ENCODE peak calls at places on chromosomes 1 and 21, in nine cellular contexts. B is ovary, P is lower leg skin, X is LoVo, K is posterior cingulate gyrus, O is GM04503, D is KG1, Q is globus pallidus, F is AG08395. A is an unnamed sample.

GRCh38 chr1:100539836-100540536 is 2.0 kb downstream of the GPR88 start:
- DNase-seq in B (no peak), P (no peak), X (no peak), K (peak), O (no peak), D (no peak), Q (no peak), F (peak), A (no peak)

GRCh38 chr1:92461364-92462097 is 25.2 kb downstream of the GFI1 start:
- DNase-seq in B (no peak), P (no peak), X (no peak), K (no peak), O (no peak), D (peak), Q (no peak), F (no peak), A (no peak)

GRCh38 chr1:30652151-30652915 is 71.1 kb downstream of the MATN1 start:
- DNase-seq in B (no peak), P (no peak), X (no peak), K (peak), O (no peak), D (no peak), Q (no peak), F (no peak), A (no peak)

GRCh38 chr1:199978408-199978940 is 49.0 kb upstream of the NR5A2 start:
- DNase-seq in B (no peak), P (no peak), X (no peak), K (no peak), O (no peak), D (no peak), Q (no peak), F (no peak), A (no peak)

GRCh38 chr1:74731399-74732052 is 1.3 kb downstream of the CRYZ start:
- DNase-seq in B (no peak), P (no peak), X (peak), K (no peak), O (no peak), D (no peak), Q (no peak), F (no peak), A (peak)

GRCh38 chr1:59638172-59638800 is 176.5 kb upstream of the HOOK1 start:
- DNase-seq in B (no peak), P (no peak), X (no peak), K (no peak), O (peak), D (no peak), Q (peak), F (peak), A (no peak)

GRCh38 chr1:109896681-109897080 is 14.0 kb upstream of the CSF1 start:
- DNase-seq in B (no peak), P (no peak), X (no peak), K (no peak), O (no peak), D (no peak), Q (no peak), F (no peak), A (no peak)

GRCh38 chr1:231091853-231092301 is 51.8 kb upstream of the FAM89A start:
- DNase-seq in B (no peak), P (no peak), X (peak), K (no peak), O (no peak), D (no peak), Q (no peak), F (no peak), A (no peak)

GRCh38 chr1:109083923-109084322 is 6.6 kb upstream of the TMEM167B start:
- DNase-seq in B (no peak), P (no peak), X (no peak), K (no peak), O (no peak), D (no peak), Q (peak), F (no peak), A (no peak)

GRCh38 chr21:21003701-21004100 is 5.5 kb downstream of the NCAM2 start:
- DNase-seq in B (no peak), P (no peak), X (no peak), K (no peak), O (no peak), D (peak), Q (peak), F (peak), A (no peak)

GRCh38 chr1:205440476-205441317 is 15.1 kb downstream of the BLACAT1 start:
- DNase-seq in B (peak), P (no peak), X (peak), K (no peak), O (no peak), D (no peak), Q (peak), F (no peak), A (peak)

A was measured in RCC 7860.